ENCODE peak calls at places on chromosomes 3 and 15, in five cellular contexts. B is mucosa of descending colon, W is ACHN, E is EL, X is fibroblast of the conjunctiva. Y is an unnamed sample.

GRCh38 chr15:69299451-69300128 is 878 bp downstream of the PAQR5 start:
- DNase-seq in X (no peak), W (no peak), B (no peak), E (no peak), Y (no peak)

GRCh38 chr3:175153595-175153994 is 294.5 kb downstream of the NAALADL2 start:
- DNase-seq in E (no peak), B (no peak), W (no peak), X (no peak), Y (no peak)

GRCh38 chr3:58679451-58679850 is 12.9 kb upstream of the FAM3D start:
- DNase-seq in W (no peak), X (peak), E (no peak), B (no peak), Y (no peak)

GRCh38 chr3:196624008-196624790 is 15.3 kb upstream of the NRROS start:
- DNase-seq in X (no peak), E (no peak), B (peak), W (no peak), Y (no peak)

GRCh38 chr3:133418361-133418760 is 18.5 kb downstream of the BFSP2 start:
- DNase-seq in B (no peak), X (no peak), E (no peak), W (no peak), Y (no peak)

GRCh38 chr3:55066406-55067128 is 138.7 kb upstream of the LRTM1 start:
- DNase-seq in B (no peak), X (no peak), E (peak), W (no peak), Y (no peak)

GRCh38 chr3:172040078-172040975 is 949 bp downstream of the FNDC3B start:
- DNase-seq in E (peak), X (peak), W (peak), B (peak), Y (peak)

GRCh38 chr3:50616003-50616769 is 765 bp upstream of the MAPKAPK3 start:
- DNase-seq in B (peak), X (peak), W (peak), E (peak), Y (peak)

GRCh38 chr3:11924518-11924917 is 77.8 kb upstream of the TAMM41 start:
- DNase-seq in W (no peak), E (no peak), B (no peak), X (no peak), Y (no peak)

GRCh38 chr3:110871869-110872268 is 199.7 kb upstream of the NECTIN3 start:
- DNase-seq in E (no peak), B (no peak), W (no peak), X (no peak), Y (no peak)

GRCh38 chr3:140832883-140833282 is 108.8 kb upstream of the SLC25A36 start:
- DNase-seq in W (no peak), X (no peak), E (no peak), B (no peak), Y (no peak)

GRCh38 chr15:83324799-83325198 is 40.3 kb upstream of the BNC1 start:
- DNase-seq in W (no peak), B (no peak), X (no peak), E (no peak), Y (no peak)

GRCh38 chr3:197787412-197787811 is 3.6 kb upstream of the LRCH3 start:
- DNase-seq in B (no peak), W (no peak), E (no peak), X (no peak), Y (no peak)

GRCh38 chr3:133428552-133428951 is 28.7 kb downstream of the BFSP2 start:
- DNase-seq in E (no peak), B (no peak), W (no peak), X (no peak), Y (no peak)

GRCh38 chr15:68310178-68310810 is 32.7 kb downstream of the FEM1B start:
- DNase-seq in E (no peak), W (no peak), B (no peak), X (no peak), Y (no peak)

GRCh38 chr3:187735837-187736236 is 9.4 kb downstream of the BCL6 start:
- DNase-seq in E (peak), B (no peak), X (no peak), W (no peak), Y (no peak)

GRCh38 chr3:185507883-185508282 is 9.0 kb upstream of the TMEM41A start:
- DNase-seq in B (no peak), X (no peak), E (no peak), W (no peak), Y (no peak)

GRCh38 chr15:69612112-69612511 is 159.5 kb downstream of the RPLP1 start:
- DNase-seq in B (no peak), W (no peak), X (no peak), E (no peak), Y (no peak)

GRCh38 chr3:104909721-104910120 is 457.0 kb upstream of the ALCAM start:
- DNase-seq in W (no peak), B (no peak), E (peak), X (no peak), Y (no peak)

GRCh38 chr3:33437556-33438283 is 2.5 kb downstream of the UBP1 start:
- DNase-seq in E (peak), B (peak), X (no peak), W (peak), Y (peak)

GRCh38 chr15:66609876-66610275 is 44.1 kb upstream of the LCTL start:
- DNase-seq in B (no peak), W (no peak), X (no peak), E (no peak), Y (no peak)

GRCh38 chr3:195613468-195614069 is 29.8 kb upstream of the APOD start:
- DNase-seq in B (no peak), W (no peak), X (no peak), E (peak), Y (no peak)

GRCh38 chr3:45783667-45784066 is 12.7 kb downstream of the SLC6A20 start:
- DNase-seq in W (no peak), X (no peak), B (no peak), E (no peak), Y (no peak)

GRCh38 chr15:66023322-66023972 is 154.2 kb downstream of the RAB11A start:
- DNase-seq in X (no peak), B (no peak), E (no peak), W (no peak), Y (no peak)

GRCh38 chr3:160929595-160929994 is 173.6 kb downstream of the PPM1L start:
- DNase-seq in W (no peak), B (peak), E (peak), X (no peak), Y (no peak)

GRCh38 chr15:23797747-23798157 is 110.6 kb upstream of the NDN start:
- DNase-seq in X (no peak), E (no peak), B (no peak), W (no peak), Y (no peak)

GRCh38 chr15:67915374-67916050 is 75.7 kb upstream of the RNU6-1 start:
- DNase-seq in X (no peak), E (no peak), W (no peak), B (peak), Y (peak)

GRCh38 chr15:90889313-90889730 is 5.0 kb downstream of the FES start:
- DNase-seq in E (no peak), X (no peak), W (no peak), B (no peak), Y (no peak)

GRCh38 chr15:34147371-34148140 is 45.7 kb downstream of the PGBD4 start:
- DNase-seq in W (no peak), X (no peak), B (no peak), E (peak), Y (no peak)

GRCh38 chr15:57758556-57758955 is 52.0 kb downstream of the POLR2M start:
- DNase-seq in B (no peak), W (no peak), E (peak), X (no peak), Y (no peak)

GRCh38 chr3:156307704-156308103 is 187.3 kb downstream of the KCNAB1 start:
- DNase-seq in B (peak), E (peak), X (peak), W (no peak), Y (no peak)

GRCh38 chr3:58536501-58537411 is at the start of gene ACOX2:
- DNase-seq in B (peak), E (no peak), X (peak), W (no peak), Y (no peak)

GRCh38 chr15:50236433-50236832 is 29.1 kb downstream of the HDC start:
- DNase-seq in X (no peak), W (no peak), E (no peak), B (no peak), Y (no peak)

GRCh38 chr15:101810905-101811304 is 1.1 kb upstream of the OR4F15 start:
- DNase-seq in B (no peak), E (no peak), W (peak), X (no peak), Y (no peak)

GRCh38 chr3:177381070-177381469 is 183.8 kb upstream of the TBL1XR1 start:
- DNase-seq in E (no peak), B (no peak), W (no peak), X (no peak), Y (no peak)

GRCh38 chr15:70698991-70699390 is 64.4 kb downstream of the UACA start:
- DNase-seq in X (no peak), W (no peak), B (no peak), E (no peak), Y (no peak)

GRCh38 chr3:63933459-63933858 is 21.3 kb upstream of the SCAANT1 start:
- DNase-seq in B (no peak), W (no peak), X (no peak), E (no peak), Y (no peak)